ENCODE peak calls at places on chromosomes 7 and 10, in five cellular contexts. One of them, this sample, is unnamed.

GRCh38 chr7:44244282-44244681 is 43.5 kb downstream of the YKT6 start:
- DNase-seq in bronchial epithelial cell: no peak
- DNase-seq in OCI-LY7: peak
- DNase-seq in EH: peak
- DNase-seq in breast epithelium: no peak
- DNase-seq in this sample: no peak

GRCh38 chr10:28087675-28088351 is 88.9 kb upstream of the ODAD2 start:
- DNase-seq in bronchial epithelial cell: peak
- DNase-seq in OCI-LY7: no peak
- DNase-seq in breast epithelium: no peak
- DNase-seq in EH: peak
- DNase-seq in this sample: peak

GRCh38 chr7:107939472-107940145 is 48.6 kb downstream of the DLD start:
- DNase-seq in bronchial epithelial cell: peak
- DNase-seq in EH: peak
- DNase-seq in breast epithelium: no peak
- DNase-seq in OCI-LY7: no peak
- DNase-seq in this sample: peak

GRCh38 chr10:24360286-24361127 is 151.6 kb downstream of the KIAA1217 start:
- DNase-seq in breast epithelium: peak
- DNase-seq in OCI-LY7: peak
- DNase-seq in EH: peak
- DNase-seq in bronchial epithelial cell: peak
- DNase-seq in this sample: peak

GRCh38 chr10:46022978-46023702 is 7.3 kb downstream of the NCOA4 start:
- DNase-seq in OCI-LY7: peak
- DNase-seq in EH: peak
- DNase-seq in breast epithelium: peak
- DNase-seq in bronchial epithelial cell: peak
- DNase-seq in this sample: peak

GRCh38 chr7:95915731-95916130 is 143.4 kb downstream of the DYNC1I1 start:
- DNase-seq in OCI-LY7: no peak
- DNase-seq in bronchial epithelial cell: no peak
- DNase-seq in breast epithelium: no peak
- DNase-seq in EH: no peak
- DNase-seq in this sample: no peak

GRCh38 chr10:132707121-132707775 is 78.7 kb downstream of the NKX6-2 start:
- DNase-seq in bronchial epithelial cell: no peak
- DNase-seq in breast epithelium: peak
- DNase-seq in EH: no peak
- DNase-seq in OCI-LY7: no peak
- DNase-seq in this sample: no peak

GRCh38 chr10:92181575-92181974 is 109.3 kb downstream of the CPEB3 start:
- DNase-seq in EH: peak
- DNase-seq in OCI-LY7: peak
- DNase-seq in breast epithelium: no peak
- DNase-seq in bronchial epithelial cell: no peak
- DNase-seq in this sample: no peak